ENCODE peak calls at places on chromosomes 7 and 10, in five cellular contexts. F, Y, J, X and K are unnamed samples.
A peak's percentile ranks its signal among the peaks of the same experiment; 100 is the strongest.

GRCh38 chr10:1274098-1274745 is 218.0 kb downstream of the WDR37 start:
- DNase-seq in J (no peak), Y (no peak), F (no peak), X (no peak), K (no peak)

GRCh38 chr10:44312401-44312800 is 72.5 kb downstream of the CXCL12 start:
- DNase-seq in X (no peak), Y (no peak), J (no peak), F (no peak), K (no peak)

GRCh38 chr7:2325028-2325625 is 10.9 kb upstream of the SNX8 start:
- DNase-seq in J (no peak), Y (no peak), X (no peak), F (no peak), K (no peak)

GRCh38 chr10:99676435-99676834 is 17.1 kb downstream of the ENTPD7 start:
- DNase-seq in Y (no peak), F (no peak), X (peak; percentile 58), J (no peak), K (no peak)

GRCh38 chr7:5286933-5287332 is 4.2 kb downstream of the SLC29A4 start:
- DNase-seq in Y (no peak), X (no peak), J (no peak), F (no peak), K (no peak)

GRCh38 chr7:16062269-16062668 is 359.1 kb downstream of the CRPPA start:
- DNase-seq in Y (no peak), F (no peak), J (peak; percentile 10), X (peak; percentile 23), K (peak; percentile 77)

GRCh38 chr7:26648429-26649015 is 215.9 kb downstream of the SKAP2 start:
- DNase-seq in J (no peak), F (no peak), X (no peak), Y (no peak), K (no peak)

GRCh38 chr10:47374611-47375536 is 9.2 kb downstream of the ZNF488 start:
- DNase-seq in Y (no peak), F (no peak), J (no peak), X (peak; percentile 63), K (no peak)

GRCh38 chr10:68330852-68331454 is 911 bp upstream of the HNRNPH3 start:
- DNase-seq in J (no peak), X (no peak), F (peak; percentile 16), Y (no peak), K (no peak)

GRCh38 chr10:119675483-119676170 is 24.4 kb downstream of the BAG3 start:
- DNase-seq in F (no peak), Y (no peak), J (no peak), X (no peak), K (no peak)

GRCh38 chr10:74901240-74901827 is 74.9 kb downstream of the KAT6B start:
- DNase-seq in J (no peak), X (no peak), F (no peak), Y (no peak), K (no peak)

GRCh38 chr10:25632802-25633201 is 301.2 kb upstream of the MYO3A start:
- DNase-seq in Y (no peak), X (no peak), J (no peak), F (no peak), K (no peak)

GRCh38 chr10:87603769-87604168 is 55.9 kb upstream of the PAPSS2 start:
- DNase-seq in Y (no peak), X (no peak), F (no peak), J (no peak), K (no peak)

GRCh38 chr10:52703898-52704297 is 68.7 kb downstream of the MBL2 start:
- DNase-seq in Y (no peak), J (no peak), X (no peak), F (no peak), K (no peak)

GRCh38 chr7:121489440-121489839 is 93.3 kb upstream of the FAM3C start:
- DNase-seq in X (no peak), F (no peak), Y (no peak), J (no peak), K (no peak)

GRCh38 chr10:89744021-89744420 is 42.6 kb downstream of the KIF20B start:
- DNase-seq in Y (no peak), F (no peak), J (no peak), X (peak; percentile 30), K (peak; percentile 7)

GRCh38 chr10:97763411-97763810 is 8.4 kb downstream of the SFRP5 start:
- DNase-seq in X (no peak), J (no peak), F (no peak), Y (no peak), K (no peak)

GRCh38 chr7:24820730-24821044 is 63.4 kb upstream of the GSDME start:
- DNase-seq in X (peak; percentile 54), Y (no peak), F (no peak), J (no peak), K (no peak)

GRCh38 chr7:116317907-116318306 is 107.6 kb downstream of the TES start:
- DNase-seq in Y (no peak), F (no peak), X (no peak), J (no peak), K (no peak)

GRCh38 chr10:6136215-6137201 is 47.7 kb downstream of the RBM17 start:
- DNase-seq in Y (no peak), F (no peak), X (peak; percentile 86), J (no peak), K (peak; percentile 29)

GRCh38 chr10:93815304-93816091 is 57.8 kb downstream of the LGI1 start:
- DNase-seq in Y (no peak), X (no peak), F (no peak), J (no peak), K (peak; percentile 28)

GRCh38 chr7:23893942-23894890 is 184.2 kb downstream of the STK31 start:
- DNase-seq in J (peak; percentile 25), F (no peak), Y (no peak), X (no peak), K (no peak)

GRCh38 chr10:103554488-103555320 is 61.2 kb downstream of the NEURL1 start:
- DNase-seq in Y (peak; percentile 37), F (peak; percentile 74), X (peak; percentile 84), J (no peak), K (peak; percentile 35)

GRCh38 chr7:35734001-35734483 is 39.1 kb upstream of the HERPUD2 start:
- DNase-seq in Y (no peak), X (no peak), J (no peak), F (no peak), K (no peak)

GRCh38 chr10:78579995-78580394 is 488.8 kb upstream of the ZMIZ1 start:
- DNase-seq in Y (peak; percentile 79), F (no peak), J (no peak), X (peak; percentile 29), K (peak; percentile 62)

GRCh38 chr10:37067576-37067975 is 57.8 kb upstream of the ANKRD30A start:
- DNase-seq in Y (no peak), X (no peak), J (no peak), F (no peak), K (peak; percentile 1)

GRCh38 chr7:12827920-12828319 is 140.5 kb downstream of the ARL4A start:
- DNase-seq in J (no peak), F (no peak), X (no peak), Y (no peak), K (no peak)

GRCh38 chr7:73308074-73308664 is 457 bp downstream of the NSUN5 start:
- DNase-seq in J (no peak), F (no peak), Y (no peak), X (no peak), K (no peak)

GRCh38 chr10:76743169-76743568 is 894.4 kb downstream of the KCNMA1 start:
- DNase-seq in Y (no peak), X (no peak), F (no peak), J (no peak), K (no peak)

GRCh38 chr7:46139079-46139478 is 218.0 kb upstream of the IGFBP3 start:
- DNase-seq in X (peak; percentile 28), J (no peak), F (no peak), Y (no peak), K (no peak)

GRCh38 chr7:20238754-20239324 is 21.7 kb upstream of the MACC1 start:
- DNase-seq in Y (no peak), X (no peak), F (no peak), J (no peak), K (peak; percentile 82)

GRCh38 chr10:104267721-104268690 is 978 bp upstream of the GSTO2 start:
- DNase-seq in X (no peak), F (no peak), J (no peak), Y (no peak), K (no peak)

GRCh38 chr7:92955081-92955480 is 118.7 kb upstream of the CDK6 start:
- DNase-seq in J (no peak), X (no peak), F (no peak), Y (no peak), K (peak; percentile 92)

GRCh38 chr7:110061387-110061786 is 1029.5 kb upstream of the LRRN3 start:
- DNase-seq in Y (no peak), X (no peak), F (no peak), J (no peak), K (no peak)

GRCh38 chr7:27908534-27909165 is 168.7 kb downstream of the TAX1BP1 start:
- DNase-seq in Y (no peak), J (no peak), F (no peak), X (no peak), K (no peak)

GRCh38 chr10:78972160-78972946 is 96.4 kb upstream of the ZMIZ1 start:
- DNase-seq in F (peak; percentile 54), X (peak; percentile 89), Y (no peak), J (no peak), K (peak; percentile 64)

GRCh38 chr7:4070214-4070613 is 611.9 kb upstream of the FOXK1 start:
- DNase-seq in X (no peak), J (no peak), Y (no peak), F (no peak), K (no peak)

GRCh38 chr7:27031289-27032172 is 64.3 kb downstream of the HOXA1 start:
- DNase-seq in X (peak; percentile 53), F (no peak), J (peak; percentile 2), Y (no peak), K (peak; percentile 1)